ENCODE peak calls at places on chromosome 6, in eight cellular contexts. C is osteoblast, H is lower lobe of right lung, U is dorsolateral prefrontal cortex, O is right atrium auricular region, D is gastrocnemius medialis, A is hepatocyte, I is AG04450. T is an unnamed sample.

GRCh38 chr6:35007016-35007415 is 118.0 kb downstream of the ANKS1A start:
- DNase-seq in O (no peak), D (no peak), U (no peak), C (no peak), A (no peak), I (no peak), H (no peak), T (no peak)

GRCh38 chr6:79946242-79946641 is 1.1 kb downstream of the ELOVL4 start:
- DNase-seq in O (no peak), D (no peak), A (peak; percentile 40), H (no peak), I (no peak), U (no peak), C (peak; percentile 43), T (no peak)

GRCh38 chr6:44435500-44435899 is 48.0 kb downstream of the CDC5L start:
- DNase-seq in A (no peak), O (no peak), I (no peak), C (no peak), U (no peak), D (no peak), H (no peak), T (no peak)

GRCh38 chr6:154615483-154616025 is 105.1 kb upstream of the CNKSR3 start:
- DNase-seq in H (peak; percentile 72), U (peak; percentile 37), I (peak; percentile 32), O (peak; percentile 68), D (peak; percentile 17), A (peak; percentile 66), C (peak; percentile 88), T (peak; percentile 19)

GRCh38 chr6:34391023-34391485 is 1.4 kb downstream of the NUDT3 start:
- DNase-seq in H (no peak), D (peak; percentile 80), A (peak; percentile 31), U (no peak), O (no peak), C (peak; percentile 82), I (no peak), T (no peak)

GRCh38 chr6:108585921-108586320 is 25.2 kb downstream of the FOXO3 start:
- DNase-seq in H (no peak), C (no peak), U (no peak), O (no peak), I (no peak), A (no peak), D (no peak), T (no peak)

GRCh38 chr6:66264376-66264775 is 557.4 kb upstream of the EYS start:
- DNase-seq in A (no peak), C (no peak), U (no peak), I (no peak), H (no peak), O (no peak), D (no peak), T (no peak)

GRCh38 chr6:150368762-150369161 is at the start of gene IYD:
- DNase-seq in H (no peak), O (no peak), U (no peak), A (peak; percentile 81), D (no peak), I (no peak), C (no peak), T (no peak)

GRCh38 chr6:33112148-33112547 is 36.4 kb downstream of the HLA-DPB1 start:
- DNase-seq in U (no peak), I (no peak), A (peak; percentile 64), D (no peak), O (no peak), H (no peak), C (peak; percentile 87), T (peak; percentile 59)

GRCh38 chr6:140661691-140662090 is 1287.2 kb upstream of the CITED2 start:
- DNase-seq in O (no peak), A (no peak), C (no peak), D (no peak), U (no peak), H (no peak), I (no peak), T (no peak)

GRCh38 chr6:146775227-146775626 is 176.5 kb downstream of the ADGB start:
- DNase-seq in D (no peak), H (no peak), I (no peak), U (no peak), C (peak; percentile 51), O (no peak), A (no peak), T (no peak)
- TF ChIP-seq CTCF in D (no peak), H (no peak), I (peak; percentile 4), U (no peak), C (no peak), O (no peak), A (peak; percentile 15), T (no peak)

DNA sequence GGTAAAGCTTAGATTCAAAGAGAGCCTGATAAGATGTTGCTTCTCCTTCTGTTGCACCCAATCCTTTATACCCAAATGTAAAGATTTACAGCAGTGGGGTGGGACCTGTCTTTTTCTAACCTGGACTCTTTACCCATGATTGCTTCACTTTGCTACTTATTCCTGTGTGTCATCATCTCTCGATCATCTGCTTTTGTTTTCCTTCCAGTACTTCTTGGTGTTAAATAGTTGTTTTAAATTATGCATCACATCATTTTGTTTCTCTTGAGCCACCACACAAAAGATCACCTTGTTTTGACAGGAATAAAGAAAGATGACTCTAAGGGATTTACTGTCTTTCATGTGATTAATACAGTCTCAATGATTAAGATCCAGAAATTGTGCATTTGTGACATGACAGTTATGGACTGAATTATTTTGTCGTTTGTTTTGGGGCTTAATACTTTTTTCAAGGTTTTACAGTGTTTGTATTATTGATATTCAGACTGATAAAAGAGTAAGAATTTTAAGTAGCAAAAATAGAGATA is 123.1 kb downstream of the CDKAL1 start:
- DNase-seq in O (no peak), D (no peak), A (no peak), U (no peak), I (no peak), H (no peak), C (no peak), T (no peak)
- H3K27ac ChIP-seq in O (no peak overlapping the region), D (no peak overlapping the region), A (no peak overlapping the region), U (no peak overlapping the region), I (no peak overlapping the region), H (no peak overlapping the region), C (no peak overlapping the region), T (no peak overlapping the region)

GRCh38 chr6:6217838-6218237 is 102.6 kb downstream of the F13A1 start:
- DNase-seq in U (no peak), A (no peak), O (no peak), I (no peak), C (no peak), H (no peak), D (no peak), T (no peak)

GRCh38 chr6:6218246-6219085 is 102.0 kb downstream of the F13A1 start:
- DNase-seq in U (no peak), O (no peak), D (peak; percentile 20), H (no peak), I (no peak), A (no peak), C (no peak), T (no peak)

GRCh38 chr6:6221829-6222535 is 98.5 kb downstream of the F13A1 start:
- DNase-seq in H (no peak), A (peak; percentile 34), O (no peak), C (no peak), D (no peak), I (no peak), U (no peak), T (no peak)

GRCh38 chr6:6219716-6220115 is 100.7 kb downstream of the F13A1 start:
- DNase-seq in A (no peak), O (no peak), U (no peak), H (no peak), I (no peak), C (no peak), D (no peak), T (no peak)

GRCh38 chr6:6220718-6221117 is 99.7 kb downstream of the F13A1 start:
- DNase-seq in U (no peak), A (no peak), D (no peak), I (no peak), C (no peak), H (no peak), O (no peak), T (no peak)
- TF ChIP-seq CTCF in U (no peak), A (peak; percentile 23), D (no peak), I (no peak), C (no peak), H (no peak), O (peak; percentile 42), T (no peak)

DNA sequence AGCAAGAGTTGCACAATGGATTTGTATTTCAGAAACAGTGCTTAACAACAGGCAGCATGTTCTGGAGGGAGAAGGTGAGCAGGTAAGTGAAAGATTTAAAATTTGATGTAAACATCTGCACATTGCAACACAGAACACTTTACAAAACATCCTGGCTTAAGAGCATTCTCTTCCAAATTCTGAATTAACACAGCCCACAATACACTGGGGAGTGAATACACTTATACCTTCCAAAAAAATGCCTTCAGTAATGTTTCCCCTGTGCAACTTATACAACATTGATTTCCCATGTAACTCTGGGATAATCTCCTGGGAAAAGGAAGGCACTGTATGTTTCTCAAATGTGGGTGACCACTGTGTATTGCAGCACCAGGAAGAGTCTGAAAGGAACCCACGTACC is 127.6 kb downstream of the FYN start:
- DNase-seq in U (no peak), H (no peak), O (no peak), C (no peak), D (no peak), I (no peak), A (no peak), T (no peak)
- H3K27ac ChIP-seq in U (no peak overlapping the region), H (peak overlapping the region; percentile 32), O (no peak overlapping the region), C (peak overlapping the region; percentile 91), D (no peak overlapping the region), I (no peak overlapping the region), A (no peak overlapping the region), T (no peak overlapping the region)

T was measured in tibial nerve.